ENCODE peak calls at places on chromosomes 12 and 14, in seven cellular contexts. Z is psoas muscle, G is neural progenitor cell, X is upper lobe of right lung, N is neural crest cell, Y is IMR-90, O is heart right ventricle. A is an unnamed sample.
A peak's percentile ranks its signal among the peaks of the same experiment; 100 is the strongest.

GRCh38 chr12:77433799-77434198 is 368.4 kb upstream of the E2F7 start:
- DNase-seq in O (no peak), X (no peak), N (no peak), Y (peak; percentile 6), Z (no peak), G (no peak), A (no peak)

GRCh38 chr12:57008113-57008687 is 1.9 kb upstream of the ZBTB39 start:
- DNase-seq in Y (peak; percentile 82), Z (no peak), O (no peak), X (no peak), N (no peak), G (peak; percentile 61), A (no peak)

GRCh38 chr14:23539209-23539866 is 12.2 kb downstream of the ZFHX2 start:
- DNase-seq in X (no peak), Z (no peak), G (peak; percentile 90), O (no peak), N (peak; percentile 53), Y (peak; percentile 28), A (no peak)

GRCh38 chr12:108214486-108214885 is 85.4 kb downstream of the WSCD2 start:
- DNase-seq in Z (no peak), G (peak; percentile 86), O (peak; percentile 33), X (no peak), N (peak; percentile 62), Y (peak; percentile 7), A (no peak)

GRCh38 chr12:112126000-112126431 is 656 bp downstream of the TRAFD1 start:
- DNase-seq in Y (no peak), X (no peak), G (peak; percentile 35), O (no peak), N (no peak), Z (no peak), A (no peak)

GRCh38 chr12:3962661-3963483 is 89.7 kb upstream of the PARP11 start:
- DNase-seq in X (peak; percentile 69), Y (no peak), O (no peak), N (no peak), G (no peak), Z (no peak), A (no peak)

GRCh38 chr12:16449459-16449858 is 102.0 kb downstream of the MGST1 start:
- DNase-seq in N (no peak), O (no peak), G (no peak), Y (no peak), Z (no peak), X (no peak), A (no peak)

GRCh38 chr14:105646175-105646574 is 119.8 kb downstream of the TMEM121 start:
- DNase-seq in X (no peak), Z (no peak), Y (no peak), G (no peak), N (no peak), O (no peak), A (no peak)

GRCh38 chr12:49967042-49967776 is 5.5 kb downstream of the AQP5 start:
- DNase-seq in G (peak; percentile 88), Y (peak; percentile 78), X (peak; percentile 96), N (peak; percentile 97), Z (peak; percentile 89), O (peak; percentile 93), A (peak; percentile 66)

GRCh38 chr14:25406818-25407217 is 356.9 kb upstream of the STXBP6 start:
- DNase-seq in G (peak; percentile 76), N (peak; percentile 36), X (no peak), Z (no peak), O (no peak), Y (peak; percentile 8), A (no peak)

GRCh38 chr12:105481906-105482305 is 151.4 kb downstream of the C12orf75 start:
- DNase-seq in O (no peak), Z (no peak), G (no peak), X (no peak), Y (no peak), N (no peak), A (no peak)

GRCh38 chr12:48542300-48542928 is 17.0 kb downstream of the OR8S1 start:
- DNase-seq in N (peak; percentile 8), Z (no peak), G (peak; percentile 45), O (peak; percentile 19), X (peak; percentile 71), Y (peak; percentile 31), A (no peak)

GRCh38 chr12:52147367-52147972 is 44.3 kb downstream of the KRT80 start:
- DNase-seq in G (no peak), X (peak; percentile 95), O (peak; percentile 83), N (no peak), Y (peak; percentile 99), Z (peak; percentile 95), A (peak; percentile 91)

GRCh38 chr14:69543341-69544249 is 31.1 kb downstream of the CCDC177 start:
- DNase-seq in O (no peak), N (peak; percentile 14), X (peak; percentile 76), Y (peak; percentile 93), Z (peak; percentile 32), G (peak; percentile 61), A (peak; percentile 13)

GRCh38 chr14:69548566-69548965 is 26.1 kb downstream of the CCDC177 start:
- DNase-seq in Y (no peak), G (no peak), N (no peak), O (no peak), X (no peak), Z (no peak), A (no peak)

GRCh38 chr14:69553221-69553620 is 21.4 kb downstream of the CCDC177 start:
- DNase-seq in N (no peak), Y (peak; percentile 75), G (no peak), Z (no peak), O (no peak), X (no peak), A (no peak)

GRCh38 chr14:69542311-69542710 is 32.4 kb downstream of the CCDC177 start:
- DNase-seq in Z (no peak), X (no peak), Y (no peak), G (no peak), O (no peak), N (no peak), A (no peak)

DNA sequence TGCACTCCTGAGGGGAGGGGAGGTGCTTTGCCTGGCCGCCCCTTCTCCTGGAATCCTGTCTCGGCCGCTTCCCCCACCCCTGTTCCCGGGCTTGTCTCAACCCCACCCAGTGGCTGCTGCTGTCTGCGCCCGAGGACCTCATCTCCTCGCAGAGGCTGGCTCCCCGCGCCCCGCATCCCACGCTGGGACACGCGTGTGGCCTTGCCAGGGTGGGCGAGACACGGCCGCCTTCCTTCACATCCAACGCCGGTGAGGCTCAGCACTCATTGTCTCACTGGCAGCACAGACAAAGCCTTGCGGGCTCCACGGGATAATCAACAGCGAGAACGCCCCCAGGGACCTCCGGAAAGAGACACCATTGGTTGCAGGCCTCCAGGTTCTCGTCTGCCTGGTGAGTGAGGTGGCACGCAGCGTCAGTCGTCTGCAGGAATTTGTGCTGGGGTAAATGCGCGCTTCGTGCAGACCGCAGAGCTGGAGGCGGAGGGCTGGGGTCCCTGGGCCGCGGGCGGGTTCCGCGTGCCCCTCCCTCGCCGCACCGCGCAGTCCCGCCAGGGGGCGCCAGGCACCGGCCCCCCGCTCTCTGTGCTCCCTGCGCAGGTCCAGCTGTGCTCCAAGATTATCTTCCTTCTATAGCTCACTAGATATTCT is 26.8 kb downstream of the CCDC177 start:
- DNase-seq in X (no peak), O (no peak), G (peak; percentile 87), N (peak; percentile 75), Y (no peak), Z (no peak), A (no peak)
- TF ChIP-seq CTCF in X (peak; percentile 50), O (peak; percentile 53), G (peak; percentile 92), N (peak; percentile 89), Y (peak; percentile 55), Z (peak; percentile 43), A (peak; percentile 28)

DNA sequence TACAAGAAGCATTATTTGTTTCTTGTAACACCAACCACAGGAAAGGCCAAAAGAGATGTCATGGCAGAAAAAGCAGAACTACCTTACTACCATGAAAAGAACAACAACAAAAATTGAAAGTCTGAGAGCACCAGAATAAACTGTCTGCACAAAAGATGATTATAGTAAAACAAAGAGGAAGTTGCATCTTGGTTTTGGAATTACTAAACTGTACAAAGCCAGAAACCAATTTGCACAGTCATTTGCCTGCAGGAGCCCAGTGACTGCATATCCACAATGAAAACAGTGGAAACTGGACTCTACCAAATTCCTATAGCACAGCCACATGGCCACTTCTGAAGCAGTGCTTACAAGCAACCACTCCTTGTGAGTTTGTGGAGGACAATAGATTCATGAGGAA is 276.2 kb downstream of the SSPN start:
- DNase-seq in Z (no peak), Y (peak; percentile 68), N (no peak), G (no peak), X (no peak), O (no peak), A (no peak)
- TF ChIP-seq CTCF in Z (no peak), Y (no peak), N (no peak), G (no peak), X (no peak), O (no peak), A (no peak)

DNA sequence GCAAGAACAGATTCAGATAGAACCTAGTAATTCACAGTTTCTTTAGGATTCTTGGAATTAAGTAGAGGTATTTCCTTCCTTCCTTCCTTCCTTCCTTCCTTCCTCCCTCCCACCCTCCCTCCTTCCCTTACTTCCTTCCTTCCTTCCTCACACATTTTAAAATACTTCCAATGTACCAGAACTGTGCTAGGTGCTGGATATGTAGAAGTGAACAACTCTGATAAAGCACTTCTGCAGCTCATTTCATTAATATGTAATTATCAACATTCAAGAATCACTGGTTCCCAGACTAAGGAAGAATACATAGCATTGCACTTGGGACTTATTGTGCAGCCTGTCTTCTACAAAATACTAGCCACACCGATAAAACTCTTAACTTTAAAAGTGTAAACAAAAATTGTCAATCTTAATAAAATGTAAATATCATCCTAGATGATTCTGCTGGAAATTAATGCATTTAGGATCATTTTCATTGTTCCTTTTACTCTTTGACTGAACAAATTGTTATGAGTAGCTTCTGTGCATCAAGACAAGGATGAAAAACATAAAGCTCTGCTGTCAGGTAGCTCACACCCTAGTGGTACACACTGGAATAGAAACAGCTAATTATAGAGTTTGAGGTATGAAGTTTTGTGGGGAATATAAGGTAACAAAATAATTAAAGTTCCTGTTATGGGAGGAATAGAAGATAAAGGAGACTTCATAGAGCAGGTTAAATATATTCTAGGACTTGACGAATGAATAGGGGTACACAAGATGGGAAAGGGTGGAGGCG is 99.9 kb upstream of the MYF6 start:
- DNase-seq in N (no peak), X (no peak), O (no peak), Z (no peak), G (no peak), Y (no peak), A (no peak)
- TF ChIP-seq CTCF in N (peak; percentile 43), X (no peak), O (no peak), Z (peak; percentile 27), G (peak; percentile 48), Y (no peak), A (no peak)

DNA sequence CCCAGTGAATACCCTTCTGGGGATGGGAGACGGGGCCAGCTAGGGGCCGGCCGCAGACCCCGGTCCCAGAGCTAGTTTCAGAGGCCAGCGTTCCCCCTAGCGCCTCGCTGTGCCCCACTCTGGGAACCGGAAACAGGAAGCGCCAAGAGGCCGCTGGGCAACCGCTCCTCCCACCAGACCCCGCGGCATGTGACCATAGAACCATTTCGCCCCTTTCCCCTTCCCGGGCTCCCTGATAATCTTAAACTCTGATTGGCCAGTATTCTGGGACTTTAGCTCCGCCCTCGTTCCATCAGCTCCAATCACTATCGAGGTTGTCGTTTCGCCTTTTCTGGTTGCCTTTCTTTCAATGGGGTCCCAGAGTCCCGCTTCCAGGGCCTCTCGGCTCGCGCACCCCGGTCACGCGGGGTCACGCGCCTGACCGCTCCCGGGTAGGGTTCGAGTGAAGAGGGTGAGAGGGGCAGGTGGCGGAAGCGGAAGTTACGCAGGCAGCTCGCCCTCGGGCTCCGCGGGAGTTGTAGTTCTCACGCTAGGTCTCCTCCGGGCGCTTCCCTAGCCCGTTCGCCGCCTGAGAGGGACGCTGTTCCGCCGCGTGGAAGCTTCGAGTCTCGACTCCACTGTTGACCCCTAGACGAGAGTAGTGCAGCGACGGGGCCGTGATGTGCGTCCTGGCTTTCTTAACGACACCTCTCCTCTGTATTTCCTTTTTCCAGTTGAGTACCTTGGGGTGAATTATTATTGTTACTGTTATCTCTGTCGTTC is at the start of gene M6PR:
- DNase-seq in G (peak; percentile 97), Z (peak; percentile 93), O (peak; percentile 92), X (peak; percentile 97), Y (peak; percentile 92), N (peak; percentile 84), A (peak; percentile 80)
- TF ChIP-seq CTCF in G (peak; percentile 55), Z (peak; percentile 61), O (peak; percentile 61), X (peak; percentile 60), Y (peak; percentile 59), N (peak; percentile 67), A (peak; percentile 38)